ENCODE peak calls at places on chromosomes 6 and 20, in four cellular contexts. F is gastrocnemius medialis, M is heart left ventricle, C is astrocyte of the spinal cord. S is an unnamed sample.

GRCh38 chr6:30122515-30122914 is 9.6 kb upstream of the TRIM31 start:
- DNase-seq in F (no peak), M (no peak), C (no peak), S (no peak)

GRCh38 chr6:161618816-161619454 is 345.1 kb upstream of the AGPAT4 start:
- DNase-seq in F (peak; percentile 17), M (peak; percentile 33), C (peak; percentile 71), S (peak; percentile 49)

GRCh38 chr20:23296841-23297701 is 53.5 kb upstream of the NXT1 start:
- DNase-seq in F (no peak), M (no peak), C (peak; percentile 40), S (no peak)

GRCh38 chr6:45900808-45901752 is 114.6 kb downstream of the CLIC5 start:
- DNase-seq in F (peak; percentile 25), M (no peak), C (peak; percentile 54), S (no peak)

GRCh38 chr6:45658958-45659357 is 281.2 kb upstream of the SUPT3H start:
- DNase-seq in F (no peak), M (no peak), C (no peak), S (no peak)

GRCh38 chr20:44601801-44602204 is 19.4 kb downstream of the PKIG start:
- DNase-seq in F (peak; percentile 75), M (peak; percentile 89), C (peak; percentile 93), S (peak; percentile 84)

GRCh38 chr6:129874837-129875236 is 13.7 kb upstream of the TMEM244 start:
- DNase-seq in F (no peak), M (no peak), C (no peak), S (no peak)

GRCh38 chr6:140921366-140922226 is 1211.1 kb upstream of the GJE1 start:
- DNase-seq in F (no peak), M (no peak), C (peak; percentile 84), S (peak; percentile 88)

GRCh38 chr6:127844529-127844928 is 56.3 kb downstream of the THEMIS start:
- DNase-seq in F (no peak), M (no peak), C (peak; percentile 18), S (no peak)

GRCh38 chr6:145544031-145544430 is 191.3 kb downstream of the EPM2A start:
- DNase-seq in F (peak; percentile 17), M (peak; percentile 30), C (peak; percentile 88), S (peak; percentile 65)

GRCh38 chr6:37783831-37784584 is 35.5 kb upstream of the ZFAND3 start:
- DNase-seq in F (no peak), M (no peak), C (peak; percentile 22), S (peak; percentile 41)
- H3K4me3 ChIP-seq in F (peak overlapping the region; percentile 72), M (peak overlapping the region; percentile 34), C (peak overlapping the region; percentile 32), S (peak overlapping the region; percentile 37)

GRCh38 chr6:56311086-56311485 is 63.7 kb upstream of the COL21A1 start:
- DNase-seq in F (no peak), M (no peak), C (no peak), S (peak; percentile 75)
- TF ChIP-seq CTCF in F (no peak), M (no peak), C (no peak), S (no peak)

GRCh38 chr6:106339334-106340029 is 13.9 kb upstream of the ATG5 start:
- DNase-seq in F (peak; percentile 19), M (no peak), C (peak; percentile 69), S (peak; percentile 71)
- H3K4me3 ChIP-seq in F (no peak overlapping the region), M (no peak overlapping the region), C (no peak overlapping the region), S (no peak overlapping the region)

GRCh38 chr20:62352402-62353288 is 14.5 kb downstream of the LAMA5 start:
- DNase-seq in F (peak; percentile 98), M (peak; percentile 92), C (peak; percentile 38), S (no peak)
- TF ChIP-seq CTCF in F (no peak), M (no peak), C (peak; percentile 15), S (no peak)

GRCh38 chr20:9515761-9516657 is 1.6 kb downstream of the LAMP5 start:
- DNase-seq in F (no peak), M (no peak), C (no peak), S (no peak)

GRCh38 chr20:9514461-9515210 is at the start of gene LAMP5:
- DNase-seq in F (no peak), M (no peak), C (peak; percentile 33), S (peak; percentile 4)

GRCh38 chr20:9516658-9516987 is 2.2 kb downstream of the LAMP5 start:
- DNase-seq in F (no peak), M (no peak), C (no peak), S (no peak)

GRCh38 chr20:9515211-9515580 is 806 bp downstream of the LAMP5 start:
- DNase-seq in F (no peak), M (no peak), C (no peak), S (no peak)

DNA sequence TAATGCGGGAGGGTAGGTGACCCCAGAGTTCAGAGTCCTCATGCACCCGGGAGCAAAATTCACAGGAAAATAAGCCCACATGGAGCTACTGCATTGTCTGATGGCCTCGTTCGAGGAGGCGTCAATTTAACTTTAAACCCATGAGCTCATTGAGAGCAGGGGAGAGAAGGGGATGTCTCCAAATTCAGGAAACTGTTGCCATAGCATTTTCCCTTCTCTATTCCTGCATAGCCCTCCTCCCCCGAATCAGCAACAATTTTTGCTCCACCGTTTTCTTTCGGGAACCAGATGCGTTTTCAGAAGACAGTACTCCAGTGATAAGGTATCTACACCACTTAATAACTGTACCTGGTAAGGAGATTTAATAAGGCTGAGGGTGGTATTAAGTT is 324 bp upstream of the LAMP5 start:
- DNase-seq in F (no peak), M (no peak), C (no peak), S (no peak)
- H3K4me3 ChIP-seq in F (no peak overlapping the region), M (no peak overlapping the region), C (no peak overlapping the region), S (no peak overlapping the region)

GRCh38 chr6:157323924-157324276 is 581 bp upstream of the TMEM242 start:
- DNase-seq in F (peak; percentile 77), M (peak; percentile 89), C (peak; percentile 89), S (peak; percentile 87)

GRCh38 chr6:157322792-157323113 is 566 bp downstream of the TMEM242 start:
- DNase-seq in F (no peak), M (no peak), C (no peak), S (no peak)

GRCh38 chr6:157325069-157325805 is 1.9 kb upstream of the TMEM242 start:
- DNase-seq in F (no peak), M (no peak), C (peak; percentile 36), S (no peak)

GRCh38 chr6:157326979-157327378 is 3.7 kb upstream of the TMEM242 start:
- DNase-seq in F (no peak), M (no peak), C (no peak), S (peak; percentile 60)

DNA sequence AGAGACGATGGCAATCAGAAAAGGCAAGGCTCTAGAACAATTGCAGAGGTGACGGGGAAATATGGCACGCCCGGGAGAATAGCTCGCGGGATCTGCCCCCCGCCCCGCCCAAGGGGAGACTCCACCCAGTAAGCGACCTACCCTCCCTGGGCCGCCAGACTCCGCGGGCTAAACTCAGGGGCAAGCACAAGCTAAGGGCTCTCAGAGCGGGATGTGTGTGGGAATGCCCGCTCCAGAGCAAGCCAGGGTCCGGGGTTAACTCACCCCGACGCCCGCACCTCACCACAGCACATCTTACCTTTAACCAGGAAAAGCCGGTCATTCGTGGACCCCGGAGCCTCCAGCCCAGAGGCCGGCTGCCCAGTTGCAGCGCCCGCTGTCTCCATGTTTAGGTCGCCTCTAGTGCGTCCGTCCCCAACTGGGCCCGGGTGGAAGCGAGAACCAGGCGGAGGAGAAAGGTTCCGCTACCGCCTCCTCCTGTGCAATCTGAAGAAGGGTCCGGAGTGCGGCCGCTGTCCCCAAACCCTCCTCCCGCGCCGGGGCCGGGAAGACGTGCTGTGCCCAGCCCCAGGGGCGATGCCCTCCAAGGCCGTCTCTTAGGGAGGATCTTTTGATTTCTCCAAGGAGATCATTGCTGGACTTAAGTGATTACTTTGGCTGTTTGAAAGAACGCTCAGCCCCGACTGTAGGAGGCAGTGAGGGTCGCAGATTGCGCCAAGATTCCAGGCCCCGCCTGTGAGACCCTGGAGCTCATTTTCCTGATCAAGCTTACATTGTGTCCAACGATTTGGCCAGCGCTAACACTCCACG is at the start of gene TMEM242:
- DNase-seq in F (peak; percentile 90), M (peak; percentile 91), C (peak; percentile 97), S (peak; percentile 97)
- TF ChIP-seq CTCF in F (no peak), M (peak; percentile 22), C (peak; percentile 26), S (peak; percentile 40)

DNA sequence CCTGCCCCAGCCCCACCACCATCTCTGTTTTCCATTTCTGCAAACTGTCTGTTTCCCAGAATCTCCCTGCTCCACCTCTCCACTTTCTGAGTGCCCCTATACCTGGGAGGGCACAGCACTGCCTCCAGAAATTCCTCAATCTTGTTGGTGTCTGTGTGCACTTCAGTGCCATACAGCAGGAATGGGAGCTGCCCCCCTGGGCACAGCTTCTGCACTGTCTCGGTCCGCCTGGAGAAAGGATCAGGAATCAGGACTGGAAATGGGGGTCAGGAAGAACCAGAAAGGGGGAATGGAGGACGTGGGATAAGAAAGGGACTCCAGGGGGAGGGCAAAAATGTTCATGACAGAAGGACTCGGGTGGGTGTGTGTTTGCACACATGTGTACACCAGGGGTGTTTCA is 2.6 kb downstream of the CLIC1 start:
- DNase-seq in F (no peak), M (no peak), C (no peak), S (no peak)
- H3K4me3 ChIP-seq in F (no peak overlapping the region), M (no peak overlapping the region), C (no peak overlapping the region), S (peak overlapping the region; percentile 83)

DNA sequence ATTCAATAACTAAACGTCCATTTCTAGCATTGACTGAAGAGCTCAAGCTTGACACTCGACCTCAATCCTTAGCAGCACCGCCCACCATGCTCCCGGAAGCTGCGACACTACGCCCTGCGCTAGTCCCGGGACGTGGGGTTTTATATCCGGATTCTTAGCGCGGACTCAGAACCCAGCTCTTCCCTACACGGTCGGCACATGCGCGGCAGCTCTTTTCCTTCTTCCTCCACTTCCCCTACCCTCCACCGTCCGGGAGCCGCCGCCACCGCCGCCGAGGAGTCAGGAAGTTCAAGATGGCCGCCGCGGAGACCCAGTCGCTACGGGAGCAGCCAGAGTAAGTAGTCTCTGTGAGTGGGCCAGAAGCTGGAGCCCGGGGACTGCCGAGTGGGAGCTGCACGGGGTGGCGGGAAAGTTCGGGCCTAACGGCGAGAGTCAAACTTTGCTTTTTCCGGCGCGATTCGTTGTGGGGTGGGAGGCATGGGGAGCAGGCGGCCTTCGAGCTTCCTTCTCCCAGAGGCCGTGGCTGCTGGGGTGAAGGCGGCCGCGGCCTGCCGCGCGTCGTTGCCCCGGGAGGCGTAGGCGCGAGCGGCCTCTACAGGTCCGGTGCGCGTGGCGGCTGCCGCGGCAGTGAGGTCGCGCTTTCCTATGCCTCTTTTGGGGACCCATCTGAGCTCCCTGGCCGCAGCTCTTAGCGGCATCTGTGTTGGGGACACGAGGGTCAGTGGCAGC is 57.6 kb downstream of the FAM217A start:
- DNase-seq in F (peak; percentile 96), M (peak; percentile 97), C (peak; percentile 98), S (peak; percentile 98)
- TF ChIP-seq CTCF in F (peak; percentile 24), M (peak; percentile 7), C (peak; percentile 39), S (peak; percentile 8)